ENCODE peak calls at places on chromosomes 7 and 10, in six cellular contexts. F is activated CD4-positive, alpha-beta T cell treated with anti-CD3 and anti-CD28 coated beads for 48 hours; X is activated CD8-positive, alpha-beta memory T cell treated with anti-CD3 and anti-CD28 coated beads for 24 hours; N is stimulated activated CD4-positive, alpha-beta T cell treated with anti-CD3 and anti-CD28 coated beads, Interleukin-1b, Interleukin-23, amount 100 ng/mL, for 24 hours; S is heart right ventricle; B is PC-3. D is an unnamed sample.
A peak's percentile ranks its signal among the peaks of the same experiment; 100 is the strongest.

GRCh38 chr10:73732931-73733623 is 11.1 kb upstream of the SEC24C start:
- DNase-seq in F (no peak), S (no peak), B (no peak), X (no peak), N (no peak), D (no peak)

GRCh38 chr10:102785818-102786217 is 42.1 kb downstream of the WBP1L start:
- DNase-seq in S (peak; percentile 59), X (no peak), B (no peak), F (no peak), N (no peak), D (no peak)

GRCh38 chr10:69874464-69874863 is 72.8 kb downstream of the COL13A1 start:
- DNase-seq in F (no peak), N (no peak), B (peak; percentile 99), S (no peak), X (no peak), D (no peak)

GRCh38 chr10:13637894-13638293 is 51.1 kb downstream of the PRPF18 start:
- DNase-seq in X (no peak), S (no peak), N (no peak), F (no peak), B (no peak), D (no peak)

GRCh38 chr10:62960416-62960815 is 144.2 kb upstream of the EGR2 start:
- DNase-seq in S (no peak), F (no peak), N (no peak), B (peak; percentile 100), X (no peak), D (no peak)

GRCh38 chr10:3797750-3798149 is 12.7 kb upstream of the KLF6 start:
- DNase-seq in X (no peak), B (no peak), F (no peak), S (no peak), N (no peak), D (no peak)

GRCh38 chr10:70903262-70903921 is 15.0 kb upstream of the PCBD1 start:
- DNase-seq in S (peak; percentile 77), B (peak; percentile 87), X (peak; percentile 75), N (no peak), F (peak; percentile 50), D (peak; percentile 59)

GRCh38 chr7:27096756-27097514 is 1.1 kb upstream of the HOXA1 start:
- DNase-seq in B (peak; percentile 45), N (no peak), F (no peak), X (peak; percentile 59), S (no peak), D (no peak)

GRCh38 chr10:102540023-102540422 is 36.3 kb downstream of the SUFU start:
- DNase-seq in F (peak; percentile 25), S (no peak), N (no peak), B (peak; percentile 11), X (no peak), D (no peak)

GRCh38 chr7:1289681-1290261 is 57.1 kb downstream of the UNCX start:
- DNase-seq in B (peak; percentile 12), N (no peak), F (no peak), X (no peak), S (no peak), D (no peak)

GRCh38 chr7:47346378-47346914 is 235.5 kb downstream of the TNS3 start:
- DNase-seq in F (no peak), S (no peak), X (no peak), N (no peak), B (no peak), D (no peak)

GRCh38 chr10:75405201-75406143 is 3.9 kb upstream of the ZNF503 start:
- DNase-seq in F (no peak), S (no peak), X (no peak), N (no peak), B (peak; percentile 86), D (no peak)

GRCh38 chr7:40918701-40919271 is 784.0 kb downstream of the SUGCT start:
- DNase-seq in N (no peak), B (peak; percentile 38), F (no peak), X (no peak), S (peak; percentile 7), D (no peak)

GRCh38 chr7:128812514-128813168 is 17.6 kb upstream of the FLNC start:
- DNase-seq in S (peak; percentile 48), X (no peak), B (no peak), F (no peak), N (no peak), D (no peak)

GRCh38 chr7:24917510-24918239 is 62.3 kb downstream of the OSBPL3 start:
- DNase-seq in B (no peak), F (no peak), S (no peak), N (no peak), X (no peak), D (no peak)

GRCh38 chr10:8360814-8361509 is 306.5 kb downstream of the GATA3 start:
- DNase-seq in F (no peak), N (no peak), S (no peak), B (peak; percentile 14), X (no peak), D (no peak)

GRCh38 chr10:15780353-15781135 is 60.8 kb upstream of the ITGA8 start:
- DNase-seq in N (no peak), B (peak; percentile 13), X (no peak), F (no peak), S (peak; percentile 43), D (no peak)

GRCh38 chr7:26180792-26181198 is 19.8 kb downstream of the HNRNPA2B1 start:
- DNase-seq in S (no peak), F (no peak), X (no peak), B (no peak), N (no peak), D (no peak)

GRCh38 chr7:4663239-4663638 is 18.9 kb upstream of the FOXK1 start:
- DNase-seq in B (no peak), F (no peak), N (no peak), S (no peak), X (peak; percentile 61), D (no peak)

GRCh38 chr7:120014920-120015465 is 258.0 kb upstream of the KCND2 start:
- DNase-seq in S (no peak), N (no peak), F (no peak), B (no peak), X (no peak), D (no peak)

GRCh38 chr7:64872351-64872750 is 30.7 kb upstream of the ZNF273 start:
- DNase-seq in F (no peak), B (no peak), S (no peak), N (no peak), X (peak; percentile 47), D (no peak)

GRCh38 chr10:109412353-109412752 is 511.0 kb downstream of the XPNPEP1 start:
- DNase-seq in F (no peak), B (no peak), N (no peak), S (no peak), X (no peak), D (no peak)

GRCh38 chr7:39259391-39260003 is 281.8 kb downstream of the POU6F2 start:
- DNase-seq in F (no peak), S (no peak), X (no peak), B (no peak), N (no peak), D (no peak)

GRCh38 chr10:29209830-29210229 is 79.0 kb upstream of the LYZL1 start:
- DNase-seq in S (no peak), N (no peak), B (no peak), X (no peak), F (no peak), D (no peak)

GRCh38 chr7:107993879-107994278 is 9.1 kb downstream of the LAMB1 start:
- DNase-seq in N (no peak), S (no peak), X (no peak), B (no peak), F (no peak), D (no peak)

GRCh38 chr7:51022821-51023220 is 240.1 kb upstream of the GRB10 start:
- DNase-seq in B (no peak), F (no peak), S (no peak), X (no peak), N (no peak), D (no peak)

GRCh38 chr7:66281678-66282593 is 76.8 kb downstream of the TPST1 start:
- DNase-seq in B (peak; percentile 95), N (no peak), S (peak; percentile 20), X (no peak), F (no peak), D (no peak)

GRCh38 chr10:52688906-52689305 is 83.7 kb downstream of the MBL2 start:
- DNase-seq in N (no peak), X (no peak), S (no peak), F (no peak), B (peak; percentile 95), D (no peak)

GRCh38 chr10:87952612-87953011 is 89.2 kb downstream of the PTEN start:
- DNase-seq in X (no peak), N (no peak), F (no peak), B (no peak), S (no peak), D (no peak)

GRCh38 chr7:17301491-17302101 is 3.1 kb downstream of the AHR start:
- DNase-seq in F (peak; percentile 56), S (peak; percentile 68), X (no peak), B (peak; percentile 66), N (no peak), D (peak; percentile 40)

GRCh38 chr7:50229964-50230363 is 74.6 kb upstream of the IKZF1 start:
- DNase-seq in B (peak; percentile 18), X (no peak), F (no peak), S (no peak), N (no peak), D (no peak)

GRCh38 chr10:113094114-113094486 is 144.1 kb downstream of the TCF7L2 start:
- DNase-seq in N (no peak), F (no peak), X (no peak), S (no peak), B (peak; percentile 90), D (no peak)

GRCh38 chr10:17548162-17548561 is 69.0 kb downstream of the HACD1 start:
- DNase-seq in F (no peak), N (no peak), X (no peak), B (no peak), S (no peak), D (no peak)

GRCh38 chr10:121928528-121928884 is 675 bp upstream of the ATE1 start:
- DNase-seq in N (no peak), S (no peak), B (peak; percentile 26), F (no peak), X (no peak), D (no peak)

GRCh38 chr10:52653510-52653909 is 119.1 kb downstream of the MBL2 start:
- DNase-seq in X (no peak), B (peak; percentile 50), N (no peak), F (no peak), S (peak; percentile 18), D (no peak)